ENCODE peak calls at places on chromosome 4, in nine cellular contexts. K, Q, A, S, D, L, W, V and M are unnamed samples. For H3K4me1, the result is how much of the 10 kb centered on the place peaks cover.

GRCh38 chr4:182840108-182840507 is 77.1 kb downstream of the DCTD start:
- DNase-seq in D (no peak), L (no peak), V (no peak), S (no peak), K (no peak), A (no peak), W (no peak), Q (no peak), M (no peak)

GRCh38 chr4:47926667-47927258 is 12.4 kb upstream of the NFXL1 start:
- DNase-seq in A (peak), L (peak), K (peak), W (peak), S (peak), D (peak), V (peak), Q (peak), M (no peak)

GRCh38 chr4:182555997-182556418 is 312.8 kb downstream of the TENM3 start:
- DNase-seq in Q (no peak), L (no peak), K (no peak), V (peak), D (no peak), S (peak), W (no peak), A (peak), M (peak)

GRCh38 chr4:13547563-13548041 is 3.3 kb upstream of the NKX3-2 start:
- DNase-seq in D (no peak), K (peak), A (no peak), S (no peak), Q (no peak), L (no peak), V (no peak), W (no peak), M (no peak)

GRCh38 chr4:145870155-145871020 is 68.2 kb downstream of the ZNF827 start:
- DNase-seq in Q (no peak), D (peak), L (no peak), K (no peak), A (no peak), S (no peak), V (no peak), W (peak), M (no peak)

GRCh38 chr4:89572224-89572858 is 264.6 kb downstream of the SNCA start:
- DNase-seq in W (no peak), D (peak), Q (no peak), K (peak), L (no peak), A (peak), V (no peak), S (peak), M (no peak)

GRCh38 chr4:74612837-74613236 is 167.9 kb downstream of the AREG start:
- DNase-seq in Q (no peak), L (no peak), A (peak), D (no peak), W (no peak), K (no peak), V (no peak), S (peak), M (no peak)

GRCh38 chr4:141473952-141474351 is 162.4 kb upstream of the IL15 start:
- DNase-seq in K (no peak), V (peak), A (peak), L (no peak), S (peak), W (no peak), Q (no peak), D (no peak), M (no peak)

GRCh38 chr4:87150498-87151261 is 69.7 kb downstream of the KLHL8 start:
- DNase-seq in D (peak), W (peak), A (peak), V (peak), Q (peak), L (peak), S (peak), K (peak), M (peak)

GRCh38 chr4:38872620-38873019 is 5.0 kb downstream of the FAM114A1 start:
- DNase-seq in D (peak), K (no peak), L (peak), Q (no peak), V (peak), A (peak), S (peak), W (no peak), M (no peak)

GRCh38 chr4:126338572-126338971 is 1023.8 kb downstream of the FAT4 start:
- DNase-seq in A (no peak), W (no peak), K (no peak), V (no peak), D (no peak), L (no peak), Q (no peak), S (no peak), M (no peak)

GRCh38 chr4:38669233-38669632 is 5.2 kb downstream of the KLF3 start:
- DNase-seq in V (no peak), S (peak), L (no peak), K (no peak), A (peak), W (no peak), Q (no peak), D (peak), M (no peak)

GRCh38 chr4:59393780-59394179 is 1806.3 kb upstream of the ADGRL3 start:
- DNase-seq in V (no peak), S (no peak), Q (no peak), A (no peak), D (no peak), K (no peak), L (no peak), W (no peak), M (no peak)

GRCh38 chr4:36317731-36318130 is 36.3 kb downstream of the DTHD1 start:
- DNase-seq in W (no peak), K (no peak), S (peak), V (no peak), D (no peak), L (no peak), A (peak), Q (no peak), M (no peak)

GRCh38 chr4:134337584-134337983 is 136.0 kb upstream of the PABPC4L start:
- DNase-seq in V (no peak), D (no peak), W (no peak), L (no peak), K (no peak), A (peak), S (peak), Q (no peak), M (no peak)

GRCh38 chr4:67198757-67199156 is 346.5 kb downstream of the CENPC start:
- DNase-seq in K (peak), D (no peak), Q (no peak), S (peak), W (no peak), A (peak), L (no peak), V (no peak), M (no peak)

GRCh38 chr4:74884282-74884681 is 48.6 kb upstream of the PARM1 start:
- DNase-seq in K (no peak), L (no peak), Q (no peak), V (no peak), A (no peak), D (no peak), S (no peak), W (no peak), M (no peak)

GRCh38 chr4:165478260-165478659 is 99.5 kb downstream of the CPE start:
- DNase-seq in K (no peak), L (no peak), S (no peak), D (no peak), A (no peak), V (no peak), W (no peak), Q (no peak), M (no peak)

GRCh38 chr4:37279894-37280592 is 35.5 kb downstream of the NWD2 start:
- DNase-seq in A (no peak), K (no peak), D (no peak), S (no peak), L (peak), W (no peak), V (no peak), Q (no peak), M (no peak)

GRCh38 chr4:183118585-183118984 is 19.5 kb downstream of the WWC2 start:
- DNase-seq in K (peak), A (peak), V (peak), W (no peak), L (peak), S (peak), D (no peak), Q (no peak), M (no peak)

GRCh38 chr4:52939739-52940138 is 77.6 kb downstream of the RASL11B start:
- DNase-seq in Q (no peak), S (no peak), A (no peak), V (no peak), L (peak), W (no peak), K (no peak), D (no peak), M (no peak)

GRCh38 chr4:41750624-41751324 is 2.2 kb upstream of the PHOX2B start:
- DNase-seq in K (no peak), A (no peak), Q (no peak), L (no peak), D (no peak), W (no peak), V (no peak), S (no peak), M (no peak)

GRCh38 chr4:145954924-145955339 is 16.3 kb upstream of the ZNF827 start:
- DNase-seq in D (peak), A (peak), V (peak), W (no peak), K (no peak), L (peak), Q (no peak), S (peak), M (peak)

GRCh38 chr4:23458061-23458460 is 431.8 kb downstream of the PPARGC1A start:
- DNase-seq in Q (no peak), W (no peak), D (no peak), S (no peak), L (no peak), A (no peak), V (no peak), K (no peak), M (no peak)

GRCh38 chr4:12123709-12124108 is 695.0 kb upstream of the HS3ST1 start:
- DNase-seq in W (no peak), V (no peak), Q (no peak), D (no peak), L (no peak), A (no peak), S (no peak), K (no peak), M (no peak)

GRCh38 chr4:180967936-180968335 is 1275.3 kb upstream of the TENM3 start:
- DNase-seq in W (no peak), D (no peak), K (no peak), S (no peak), Q (no peak), V (no peak), A (no peak), L (no peak), M (no peak)

GRCh38 chr4:133969202-133969873 is 232.3 kb downstream of the PABPC4L start:
- DNase-seq in Q (no peak), S (peak), K (peak), L (peak), A (peak), D (peak), W (no peak), V (peak), M (no peak)

GRCh38 chr4:41028392-41029076 is 185.8 kb downstream of the APBB2 start:
- DNase-seq in K (no peak), W (no peak), V (peak), D (no peak), S (peak), Q (no peak), A (peak), L (no peak), M (no peak)

GRCh38 chr4:105710012-105710600 is 1.5 kb downstream of the GSTCD start:
- DNase-seq in W (no peak), S (no peak), D (no peak), V (no peak), A (no peak), Q (no peak), K (no peak), L (no peak), M (no peak)

GRCh38 chr4:25792200-25792791 is 70.5 kb downstream of the SEL1L3 start:
- DNase-seq in Q (no peak), W (peak), V (no peak), A (no peak), K (peak), S (peak), L (peak), D (peak), M (no peak)

GRCh38 chr4:174119051-174119450 is 164.4 kb downstream of the FBXO8 start:
- DNase-seq in V (peak), L (no peak), A (peak), K (no peak), W (no peak), S (peak), Q (no peak), D (no peak), M (no peak)

GRCh38 chr4:7985891-7986441 is 46.3 kb upstream of the AFAP1 start:
- DNase-seq in V (peak), A (no peak), K (peak), D (peak), L (no peak), S (no peak), W (no peak), Q (no peak), M (no peak)

GRCh38 chr4:151743128-151743854 is 17.5 kb downstream of the GATB start:
- DNase-seq in A (peak), K (no peak), D (no peak), W (no peak), Q (no peak), S (peak), V (no peak), L (no peak), M (no peak)

GRCh38 chr4:110198472-110199419 is at the start of gene ELOVL6:
- DNase-seq in V (peak), W (peak), A (peak), K (peak), D (peak), S (peak), Q (peak), L (peak), M (no peak)

GRCh38 chr4:29467044-29467717 is 1253.0 kb upstream of the PCDH7 start:
- DNase-seq in S (peak), D (no peak), K (no peak), A (no peak), V (peak), Q (no peak), W (no peak), L (no peak), M (no peak)

GRCh38 chr4:36321176-36321575 is 39.8 kb downstream of the DTHD1 start:
- DNase-seq in W (no peak), V (no peak), K (peak), Q (no peak), L (no peak), S (no peak), A (no peak), D (no peak), M (no peak)

GRCh38 chr4:16900325-16900724 is 1.9 kb upstream of the LDB2 start:
- DNase-seq in S (no peak), W (no peak), L (no peak), K (no peak), V (no peak), D (no peak), A (no peak), Q (no peak), M (no peak)

GRCh38 chr4:16897351-16897750 is 1.1 kb downstream of the LDB2 start:
- DNase-seq in Q (no peak), K (peak), D (no peak), A (no peak), S (peak), L (no peak), W (no peak), V (peak), M (no peak)

GRCh38 chr4:16894406-16894805 is 4.0 kb downstream of the LDB2 start:
- DNase-seq in V (peak), Q (no peak), K (no peak), S (peak), W (no peak), D (no peak), L (no peak), A (peak), M (no peak)

GRCh38 chr4:16897991-16898827 is at the start of gene LDB2:
- DNase-seq in V (peak), D (no peak), A (peak), S (peak), Q (no peak), W (peak), L (peak), K (peak), M (no peak)

DNA sequence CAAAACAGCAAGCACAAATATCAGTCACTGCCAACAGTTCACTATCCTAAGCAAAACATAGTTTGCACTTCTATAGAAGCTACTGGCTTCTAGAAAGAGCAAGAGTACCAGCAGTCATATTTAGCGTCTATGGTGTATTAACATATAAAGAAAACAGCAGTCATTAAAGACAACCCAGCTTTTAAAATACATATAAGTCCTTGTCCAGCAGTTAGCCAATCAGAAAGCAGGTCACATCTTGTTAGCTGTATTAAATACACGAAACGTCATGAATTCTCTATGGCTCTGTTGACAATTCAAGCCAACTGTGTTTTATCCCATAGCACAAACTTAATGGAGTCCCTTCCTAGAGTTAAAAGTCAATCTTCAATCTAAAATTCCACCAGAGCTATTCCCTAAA is 1.6 kb downstream of the LDB2 start:
- DNase-seq in A (peak), D (no peak), Q (no peak), L (no peak), S (peak), K (peak), V (peak), W (no peak), M (no peak)
- H3K4me1 ChIP-seq in A (under half), D (under half), Q (under half), L (under half), S (under half), K (under half), V (under half), W (under half), M (under half)

DNA sequence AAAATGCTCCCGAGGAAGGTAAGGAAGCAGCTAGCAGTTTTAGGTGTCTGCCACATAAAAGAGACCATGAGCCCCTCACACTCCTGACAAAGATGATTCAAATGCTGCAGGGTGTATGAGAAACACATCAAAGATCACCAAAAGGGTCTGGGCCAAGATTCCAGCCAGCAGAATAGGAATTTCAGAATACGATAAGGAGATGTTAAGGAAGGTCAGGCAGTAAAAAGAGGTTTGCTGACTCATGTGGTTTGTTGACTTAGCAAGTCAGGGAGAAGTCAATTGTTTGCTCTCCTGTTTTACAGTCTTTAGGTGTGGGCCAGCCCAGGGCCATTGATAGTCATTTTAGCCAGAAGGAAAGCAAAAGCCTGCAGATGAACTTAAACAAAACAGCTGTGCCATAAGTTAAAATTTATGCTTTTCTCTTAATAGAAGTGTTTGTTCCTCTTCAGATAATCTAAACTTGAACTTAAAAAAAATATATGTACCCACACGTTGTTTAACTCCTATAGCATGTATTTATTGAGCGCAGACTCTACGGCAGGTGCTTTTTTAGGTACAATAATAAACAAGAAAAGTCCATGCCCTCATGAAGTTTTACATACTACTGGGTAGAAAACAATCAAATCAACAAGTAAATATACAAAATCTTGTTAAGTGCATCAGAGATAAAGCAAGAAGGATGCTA is 115.6 kb downstream of the CAMK2D start:
- DNase-seq in D (peak), Q (no peak), S (peak), W (peak), L (peak), K (no peak), V (peak), A (peak), M (no peak)
- H3K4me1 ChIP-seq in D (under half), Q (under half), S (under half), W (under half), L (under half), K (under half), V (under half), A (under half), M (under half)

DNA sequence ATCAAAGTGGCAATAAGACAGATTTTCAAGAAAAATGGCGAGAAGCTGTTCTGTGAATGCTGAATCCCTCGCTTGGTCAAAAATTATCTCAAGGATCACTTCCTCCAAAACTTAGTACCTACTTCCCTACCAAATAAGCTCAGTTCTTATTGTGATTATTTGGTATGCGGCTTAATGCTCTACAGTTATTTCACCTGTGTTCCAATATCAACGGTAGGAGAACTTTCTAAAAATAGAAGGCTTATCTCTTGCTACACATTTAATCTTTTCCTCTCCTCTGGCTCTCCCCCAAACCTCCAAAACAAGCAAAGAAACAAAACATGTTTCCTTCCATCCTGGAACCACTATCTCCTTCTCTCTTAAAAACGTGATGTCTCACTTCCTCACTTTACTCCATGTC is 14.7 kb downstream of the PDGFC start:
- DNase-seq in V (no peak), Q (no peak), S (no peak), W (no peak), L (no peak), D (no peak), K (no peak), A (no peak), M (no peak)
- H3K4me1 ChIP-seq in V (under half), Q (under half), S (under half), W (under half), L (half or more), D (under half), K (under half), A (under half), M (half or more)

DNA sequence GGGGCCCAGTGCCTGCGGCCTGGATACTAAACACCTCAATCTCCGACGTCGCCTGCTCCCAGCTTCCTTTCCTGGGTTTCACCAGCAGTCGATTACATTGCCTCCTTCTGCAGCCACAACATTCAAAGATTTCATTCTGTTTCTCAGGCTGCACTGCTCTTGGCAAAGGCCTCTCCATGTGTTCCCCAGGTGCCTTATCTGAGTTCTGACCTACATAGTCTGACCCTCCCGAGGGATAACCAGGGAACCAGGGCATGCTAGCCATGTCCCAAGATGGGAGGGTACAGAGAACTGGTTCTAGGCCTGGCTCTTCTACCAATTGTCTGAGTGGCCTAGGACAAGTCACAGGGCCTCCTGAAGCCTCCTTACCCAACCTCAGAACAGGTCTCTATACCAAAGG is 62.2 kb upstream of the ACSL1 start:
- DNase-seq in W (no peak), L (no peak), Q (no peak), D (no peak), V (no peak), S (no peak), A (no peak), K (no peak), M (no peak)
- H3K4me1 ChIP-seq in W (under half), L (under half), Q (under half), D (under half), V (under half), S (under half), A (under half), K (under half), M (under half)

DNA sequence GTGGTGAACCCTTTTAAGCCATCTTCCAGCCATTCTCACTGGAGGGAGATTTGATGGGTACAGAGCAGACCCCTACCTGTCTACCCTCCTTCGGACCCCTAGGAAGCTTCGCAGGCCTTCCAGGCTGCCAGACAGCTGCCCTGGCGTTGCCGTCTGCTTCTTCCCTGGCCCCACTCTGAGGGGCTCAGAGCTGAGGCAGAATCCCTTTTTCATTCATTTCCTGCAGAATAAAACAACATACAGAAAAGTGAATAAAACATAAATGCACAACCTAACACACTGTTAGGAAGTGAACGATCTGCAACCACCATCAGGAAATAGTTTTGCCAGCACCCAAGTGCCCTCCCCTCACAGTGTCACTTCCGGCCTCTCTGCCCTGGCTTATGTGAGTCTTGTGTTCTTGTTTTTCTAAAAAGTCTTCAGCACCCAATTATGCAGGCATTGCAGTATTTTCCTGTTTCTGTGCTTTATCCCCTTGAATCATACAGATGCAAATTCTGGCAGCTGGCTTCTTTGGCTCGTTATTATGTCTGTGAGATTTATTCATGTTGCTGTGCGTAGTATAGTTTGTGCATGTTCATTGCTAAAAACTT is 5.6 kb upstream of the ADD1 start:
- DNase-seq in S (peak), W (no peak), K (no peak), A (no peak), V (peak), D (peak), Q (peak), L (no peak), M (no peak)
- H3K4me1 ChIP-seq in S (under half), W (under half), K (under half), A (under half), V (under half), D (under half), Q (half or more), L (under half), M (under half)